ENCODE peak calls at places on chromosomes 2 and 18, in six cellular contexts. Z, A, E, O, H and T are unnamed samples.

GRCh38 chr2:153477096-153477555 is 1.4 kb downstream of the RPRM start:
- DNase-seq in H (no peak), Z (no peak), A (no peak), O (no peak), E (no peak), T (no peak)

GRCh38 chr2:11949732-11950503 is 203.5 kb downstream of the LPIN1 start:
- DNase-seq in O (no peak), Z (no peak), A (no peak), H (no peak), E (no peak), T (no peak)

GRCh38 chr18:44691148-44691925 is 10.6 kb downstream of the SETBP1 start:
- DNase-seq in Z (no peak), A (no peak), E (no peak), H (no peak), O (no peak), T (no peak)

GRCh38 chr2:177602611-177603164 is 210.1 kb downstream of the AGPS start:
- DNase-seq in A (no peak), H (no peak), Z (no peak), E (no peak), O (no peak), T (no peak)

GRCh38 chr2:41847744-41848441 is 199.9 kb upstream of the PKDCC start:
- DNase-seq in Z (no peak), A (no peak), E (no peak), H (no peak), O (no peak), T (no peak)

GRCh38 chr18:57953883-57954282 is 90.1 kb upstream of the NEDD4L start:
- DNase-seq in E (peak), A (no peak), Z (no peak), O (no peak), H (no peak), T (no peak)

GRCh38 chr18:46917808-46918600 is 602 bp downstream of the KATNAL2 start:
- DNase-seq in Z (no peak), A (no peak), H (no peak), E (peak), O (no peak), T (no peak)

GRCh38 chr2:217631091-217631490 is 371.7 kb downstream of the TNS1 start:
- DNase-seq in O (no peak), Z (no peak), H (no peak), E (no peak), A (no peak), T (no peak)

GRCh38 chr2:144477943-144478283 is 42.0 kb downstream of the ZEB2 start:
- DNase-seq in O (no peak), E (no peak), H (no peak), A (no peak), Z (no peak), T (no peak)

GRCh38 chr2:164754157-164755093 is 87.2 kb downstream of the COBLL1 start:
- DNase-seq in A (no peak), Z (no peak), O (no peak), H (no peak), E (no peak), T (no peak)

GRCh38 chr18:58903533-58903932 is 38.9 kb downstream of the ZNF532 start:
- DNase-seq in A (no peak), Z (no peak), H (no peak), O (no peak), E (peak), T (no peak)

GRCh38 chr2:177149155-177149503 is 63.5 kb upstream of the HNRNPA3 start:
- DNase-seq in E (no peak), A (no peak), H (no peak), Z (no peak), O (no peak), T (no peak)

DNA sequence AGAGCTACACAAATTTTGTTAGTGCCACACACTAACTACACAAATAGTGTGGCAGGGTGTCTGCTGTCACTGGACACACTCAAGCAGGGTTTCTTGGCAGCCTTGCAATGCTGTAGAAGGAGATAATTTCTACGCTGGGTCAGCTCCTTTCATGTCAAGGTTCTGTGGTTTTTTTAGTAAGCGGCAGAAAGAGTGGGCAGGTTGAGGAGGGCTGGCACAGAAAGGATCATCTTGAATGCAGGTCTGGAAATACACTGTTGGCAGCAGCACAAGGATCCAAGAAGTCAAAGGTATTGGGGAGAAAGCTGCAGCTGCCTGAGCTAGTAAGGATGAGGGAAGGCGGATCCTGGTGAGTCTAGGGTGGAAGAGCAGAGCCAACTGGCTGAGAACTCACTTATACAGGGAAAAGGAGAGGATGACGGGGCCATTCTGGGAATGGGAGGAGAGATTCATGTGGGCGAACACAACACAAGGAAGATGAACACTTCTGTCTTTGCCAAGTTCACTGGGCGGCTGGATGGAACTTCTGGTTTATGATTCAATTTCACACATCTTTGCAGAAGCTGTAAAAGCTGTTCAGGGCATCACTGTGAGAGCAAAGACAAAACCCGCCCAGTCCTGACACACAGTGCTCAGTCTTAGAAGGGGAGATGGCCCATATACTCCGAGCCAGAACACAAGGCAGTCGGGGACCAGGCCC is 16.9 kb upstream of the CYRIA start:
- DNase-seq in O (no peak), H (no peak), Z (no peak), A (no peak), E (no peak), T (no peak)
- TF ChIP-seq CTCF in O (no peak), H (no peak), Z (no peak), A (no peak), E (no peak), T (no peak)

DNA sequence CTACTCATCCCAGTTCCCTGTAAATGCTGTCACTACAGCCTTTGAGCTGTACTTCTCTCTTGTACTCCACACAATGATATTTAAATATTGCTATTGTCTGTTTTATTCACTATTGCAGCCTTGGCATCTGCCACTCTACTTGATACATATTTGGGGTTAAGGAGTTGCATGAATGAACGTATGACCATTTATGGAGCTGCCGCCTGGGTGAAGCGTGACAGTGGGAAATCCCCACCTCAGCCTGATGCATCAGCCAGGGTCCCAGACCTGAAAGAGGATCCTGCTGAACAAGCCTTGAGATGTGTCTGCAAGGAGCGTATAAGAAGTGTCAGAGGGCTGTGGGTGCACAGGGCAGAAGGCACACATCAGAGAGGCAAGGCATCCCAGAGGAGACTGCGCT is 39.1 kb downstream of the MRPL35 start:
- DNase-seq in A (no peak), E (peak), O (no peak), H (peak), Z (no peak), T (no peak)
- H3K27ac ChIP-seq in A (no peak), E (no peak), O (no peak), H (no peak), Z (no peak), T (no peak)

DNA sequence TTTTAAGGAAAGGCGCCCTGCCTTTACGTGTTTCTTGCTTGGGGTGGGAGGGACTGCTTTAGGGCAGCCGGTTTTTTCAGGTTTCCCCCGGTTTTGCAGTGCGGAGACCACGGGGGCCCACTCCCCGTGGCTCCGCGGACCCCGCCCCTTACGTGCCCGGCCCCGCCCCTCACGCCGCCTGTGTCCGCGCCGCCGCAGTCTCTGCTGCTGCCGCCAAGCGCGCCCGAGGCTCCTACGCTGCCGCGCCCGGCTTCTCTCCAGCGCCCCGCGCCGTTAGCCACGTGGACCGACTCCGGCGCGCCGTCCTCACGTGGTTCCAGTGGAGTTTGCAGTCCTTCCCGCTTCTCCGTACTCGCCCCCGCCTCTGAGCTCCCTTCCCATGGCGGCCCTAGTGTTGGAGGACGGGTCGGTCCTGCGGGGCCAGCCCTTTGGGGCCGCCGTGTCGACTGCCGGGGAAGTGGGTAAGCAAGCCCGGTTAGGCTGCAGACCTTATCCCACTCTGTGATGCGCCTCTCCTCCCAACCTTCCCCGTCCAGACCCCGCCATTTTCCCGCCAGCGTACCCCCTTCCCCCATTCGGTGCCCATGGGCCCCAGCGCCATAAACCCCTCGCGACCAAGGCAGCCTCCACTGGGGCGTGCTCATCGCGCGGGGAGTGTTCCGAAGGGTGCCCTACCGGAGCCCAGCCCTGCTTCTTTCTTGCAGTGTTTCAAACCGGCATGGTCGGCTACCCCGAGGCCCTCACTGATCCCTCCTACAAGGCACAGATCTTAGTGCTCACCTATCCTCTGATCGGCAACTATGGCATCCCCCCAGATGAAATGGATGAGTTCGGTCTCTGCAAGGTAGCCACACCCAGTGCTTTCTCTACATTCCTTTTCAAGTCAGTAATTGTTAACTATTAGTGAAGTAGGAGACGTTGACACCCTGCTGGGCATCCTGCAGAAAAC is at the start of gene CAD:
- DNase-seq in H (no peak), E (peak), A (no peak), Z (peak), O (peak), T (peak)
- TF ChIP-seq CTCF in H (peak), E (no peak), A (no peak), Z (no peak), O (peak), T (no peak)

GRCh38 chr2:54975598-54976507 is 74.4 kb downstream of the RTN4 start:
- DNase-seq in E (no peak), O (no peak), H (no peak), Z (no peak), A (no peak), T (no peak)
- H3K27ac ChIP-seq in E (no peak), O (peak), H (peak), Z (no peak), A (peak), T (no peak)

GRCh38 chr2:163553601-163554000 is 182.2 kb downstream of the FIGN start:
- DNase-seq in E (no peak), O (no peak), A (no peak), Z (no peak), H (no peak), T (no peak)

GRCh38 chr2:163551974-163552373 is 183.8 kb downstream of the FIGN start:
- DNase-seq in O (no peak), A (no peak), E (no peak), Z (no peak), H (no peak), T (no peak)

GRCh38 chr2:163556511-163556910 is 179.3 kb downstream of the FIGN start:
- DNase-seq in Z (no peak), A (no peak), O (no peak), H (no peak), E (no peak), T (no peak)

GRCh38 chr2:163554864-163555263 is 180.9 kb downstream of the FIGN start:
- DNase-seq in A (no peak), E (no peak), O (no peak), Z (no peak), H (no peak), T (no peak)

GRCh38 chr2:163552758-163553157 is 183.1 kb downstream of the FIGN start:
- DNase-seq in A (no peak), O (no peak), H (no peak), E (no peak), Z (no peak), T (no peak)
- TF ChIP-seq CTCF in A (no peak), O (no peak), H (no peak), E (no peak), Z (no peak), T (no peak)

GRCh38 chr2:73418343-73418742 is 32.7 kb downstream of the ALMS1 start:
- DNase-seq in Z (no peak), H (no peak), A (no peak), E (peak), O (no peak), T (no peak)
- H3K27ac ChIP-seq in Z (no peak), H (no peak), A (no peak), E (no peak), O (peak), T (peak)

DNA sequence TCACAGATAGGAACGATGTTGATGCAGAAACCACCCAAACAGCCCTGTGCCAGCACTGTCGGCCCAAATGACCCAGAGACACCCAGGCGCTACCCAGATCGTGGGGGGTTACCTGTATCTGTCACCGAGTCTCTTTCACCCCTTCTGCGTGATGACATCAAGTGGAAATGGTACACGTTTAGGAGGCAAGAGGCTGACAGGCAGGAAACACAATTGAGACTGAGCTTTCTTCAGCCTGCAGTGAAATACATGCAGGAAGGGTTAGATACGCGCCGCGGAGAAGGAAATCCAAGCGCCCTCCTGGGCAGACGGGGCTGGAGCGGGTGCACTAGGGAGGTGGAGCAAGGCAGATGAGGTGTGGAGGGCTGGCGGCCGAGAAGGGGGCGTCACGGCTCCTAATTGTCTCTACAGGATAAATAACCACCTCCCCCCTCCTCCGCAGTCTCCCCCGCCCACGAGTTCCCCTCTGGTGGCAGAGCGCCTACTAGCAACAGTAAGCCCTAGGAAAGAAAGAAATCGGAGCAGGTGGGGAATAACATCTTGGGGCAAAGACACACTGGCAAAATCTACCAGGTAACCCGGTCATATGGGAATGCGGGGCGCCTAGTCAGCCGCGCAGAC is at the start of gene RNF152:
- DNase-seq in Z (peak), O (no peak), A (no peak), E (peak), H (no peak), T (no peak)
- TF ChIP-seq CTCF in Z (no peak), O (no peak), A (no peak), E (no peak), H (no peak), T (no peak)

GRCh38 chr18:51194604-51195003 is 2.9 kb downstream of the MEX3C start:
- DNase-seq in E (no peak), Z (no peak), A (no peak), H (no peak), O (no peak), T (no peak)

GRCh38 chr18:51191139-51191717 is 6.3 kb downstream of the MEX3C start:
- DNase-seq in H (no peak), E (no peak), A (no peak), Z (no peak), O (no peak), T (no peak)

GRCh38 chr18:51190000-51190399 is 7.5 kb downstream of the MEX3C start:
- DNase-seq in O (no peak), Z (no peak), E (no peak), H (no peak), A (no peak), T (no peak)

GRCh38 chr18:51193621-51194287 is 3.7 kb downstream of the MEX3C start:
- DNase-seq in E (no peak), Z (no peak), A (no peak), H (no peak), O (no peak), T (no peak)

DNA sequence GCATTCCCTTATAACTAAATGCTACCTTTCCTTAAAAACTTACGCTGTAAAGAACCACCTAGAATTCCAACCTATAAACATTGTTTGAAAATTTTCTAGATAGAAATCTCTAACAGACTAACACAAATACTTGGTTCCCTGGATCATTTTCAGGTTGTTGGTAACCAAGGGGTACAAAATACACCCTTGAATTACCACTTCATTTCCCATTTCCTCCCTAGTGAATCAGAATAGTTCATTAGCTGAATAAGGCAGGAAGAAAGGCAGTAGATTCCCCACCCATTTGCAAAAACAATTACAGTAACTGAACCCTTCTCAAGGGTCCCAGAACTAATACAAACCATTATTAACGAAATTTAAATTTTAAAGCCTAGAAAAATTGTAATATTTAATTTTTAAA is 5.5 kb downstream of the MEX3C start:
- DNase-seq in Z (no peak), H (no peak), O (no peak), A (no peak), E (no peak), T (no peak)
- H3K27ac ChIP-seq in Z (no peak), H (peak), O (no peak), A (no peak), E (no peak), T (no peak)